ENCODE peak calls at places on chromosomes 16 and 17, in four cellular contexts. O is H1, L is H9, N is mesendoderm. G is an unnamed sample.

GRCh38 chr17:39674702-39675389 is 6.6 kb downstream of the PNMT start:
- DNase-seq in N (no peak), O (no peak), L (peak), G (no peak)

GRCh38 chr17:72361892-72362291 is 241.1 kb downstream of the SOX9 start:
- DNase-seq in L (no peak), O (no peak), N (no peak), G (peak)

GRCh38 chr16:29710227-29711219 is 31.5 kb downstream of the QPRT start:
- DNase-seq in O (no peak), N (peak), L (peak), G (peak)

GRCh38 chr17:33291248-33292183 is 1.6 kb downstream of the ASIC2 start:
- DNase-seq in N (peak), O (peak), L (peak), G (peak)

GRCh38 chr16:87360862-87361610 is 22.5 kb downstream of the FBXO31 start:
- DNase-seq in N (no peak), O (no peak), L (no peak), G (no peak)

GRCh38 chr16:3363793-3364192 is 8.1 kb downstream of the OR2C1 start:
- DNase-seq in N (no peak), L (no peak), O (no peak), G (no peak)

GRCh38 chr17:50855708-50856330 is 10.3 kb downstream of the TOB1 start:
- DNase-seq in O (no peak), N (no peak), L (no peak), G (no peak)

GRCh38 chr17:1022278-1023024 is 25.5 kb downstream of the TIMM22 start:
- DNase-seq in N (no peak), L (no peak), O (no peak), G (no peak)

GRCh38 chr17:30000001-30000754 is 58.7 kb downstream of the EFCAB5 start:
- DNase-seq in N (no peak), L (no peak), O (no peak), G (no peak)

GRCh38 chr16:77306050-77306616 is 106.9 kb downstream of the SYCE1L start:
- DNase-seq in N (no peak), O (no peak), L (no peak), G (no peak)

GRCh38 chr16:77304883-77305282 is 105.7 kb downstream of the SYCE1L start:
- DNase-seq in N (no peak), O (no peak), L (no peak), G (no peak)

GRCh38 chr16:77307764-77308561 is 108.8 kb downstream of the SYCE1L start:
- DNase-seq in L (no peak), N (peak), O (no peak), G (peak)

GRCh38 chr16:77310877-77311276 is 111.7 kb downstream of the SYCE1L start:
- DNase-seq in N (no peak), L (no peak), O (no peak), G (no peak)
- H4K5ac ChIP-seq in N (no peak), L (no peak), O (no peak), G (no peak)

GRCh38 chr17:82330322-82331239 is 3.0 kb downstream of the SECTM1 start:
- DNase-seq in O (no peak), N (no peak), L (no peak), G (peak)

GRCh38 chr17:82328141-82328993 is 5.2 kb downstream of the SECTM1 start:
- DNase-seq in L (no peak), O (no peak), N (no peak), G (no peak)

GRCh38 chr17:82329683-82330321 is 3.8 kb downstream of the SECTM1 start:
- DNase-seq in N (no peak), L (no peak), O (no peak), G (no peak)

GRCh38 chr17:82327757-82328140 is 5.8 kb downstream of the SECTM1 start:
- DNase-seq in O (no peak), L (no peak), N (no peak), G (no peak)

GRCh38 chr17:82328994-82329507 is 4.5 kb downstream of the SECTM1 start:
- DNase-seq in N (no peak), O (no peak), L (no peak), G (no peak)
- H3K27ac ChIP-seq in N (no peak), O (no peak), L (no peak), G (no peak)

DNA sequence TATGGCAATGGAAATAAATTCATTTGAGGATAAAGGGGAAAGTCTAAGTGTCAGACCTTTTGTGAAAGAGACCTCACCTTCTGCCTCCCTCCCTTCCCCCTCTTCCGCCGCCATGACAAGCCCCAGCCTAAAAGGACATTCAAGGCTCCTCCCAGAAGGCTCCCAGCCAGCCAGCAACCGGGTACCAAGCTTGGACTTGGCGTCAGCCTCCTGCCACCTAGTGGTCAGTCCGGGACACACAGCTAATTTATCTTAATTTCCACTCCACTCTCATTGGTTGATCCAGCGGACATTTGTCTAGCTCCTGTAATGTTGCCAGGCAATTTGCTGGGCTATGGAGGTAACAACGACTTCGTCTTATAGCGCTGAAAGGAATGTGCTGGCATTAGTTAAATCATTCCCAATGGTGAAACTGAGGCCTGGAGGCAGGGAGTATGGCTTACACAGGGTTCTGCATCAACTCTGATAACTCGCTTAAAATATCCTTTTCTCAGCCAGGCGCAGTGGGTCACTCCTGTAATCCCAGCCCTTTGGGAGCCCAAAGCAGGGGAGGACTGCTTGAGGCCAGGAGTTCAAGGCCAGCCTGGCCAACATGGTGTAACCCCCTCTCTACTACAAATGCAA is 19.3 kb upstream of the CLEC3A start:
- DNase-seq in N (peak), L (peak), O (peak), G (peak)
- H4K5ac ChIP-seq in N (no peak), L (no peak), O (no peak), G (no peak)

GRCh38 chr17:7803981-7804380 is 30.0 kb upstream of the KDM6B start:
- DNase-seq in N (peak), L (peak), O (no peak), G (no peak)
- H3K27ac ChIP-seq in N (no peak), L (no peak), O (no peak), G (no peak)

DNA sequence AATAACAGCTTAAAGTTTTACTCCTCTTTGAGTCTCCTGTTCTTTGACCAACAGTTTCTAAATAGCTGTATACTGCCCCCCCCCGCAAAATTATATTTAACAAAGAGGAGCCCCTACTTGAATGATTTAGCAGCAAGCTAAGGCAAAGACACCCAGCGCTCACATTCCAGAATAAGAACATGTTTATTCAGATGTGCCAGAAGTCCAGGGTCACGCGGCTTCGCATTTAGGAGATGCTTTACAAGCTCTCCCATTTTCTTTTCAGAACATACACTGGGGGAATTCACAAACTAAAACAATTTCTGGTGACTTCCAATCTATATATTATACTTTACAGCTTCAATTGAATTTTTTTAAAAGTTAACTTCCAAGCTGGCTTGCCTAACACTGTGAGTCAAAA is 5.3 kb downstream of the PLD6 start:
- DNase-seq in L (no peak), N (no peak), O (no peak), G (peak)
- H4K5ac ChIP-seq in L (no peak), N (no peak), O (no peak), G (no peak)

GRCh38 chr17:5437721-5438317 is 1.1 kb downstream of the C1QBP start:
- DNase-seq in L (no peak), N (no peak), O (no peak), G (peak)
- H3K27ac ChIP-seq in L (no peak), N (no peak), O (no peak), G (peak)

GRCh38 chr16:525520-526180 is 1.9 kb upstream of the CAPN15 start:
- DNase-seq in N (peak), O (no peak), L (no peak), G (peak)
- H4K5ac ChIP-seq in N (no peak), O (no peak), L (no peak), G (no peak)

DNA sequence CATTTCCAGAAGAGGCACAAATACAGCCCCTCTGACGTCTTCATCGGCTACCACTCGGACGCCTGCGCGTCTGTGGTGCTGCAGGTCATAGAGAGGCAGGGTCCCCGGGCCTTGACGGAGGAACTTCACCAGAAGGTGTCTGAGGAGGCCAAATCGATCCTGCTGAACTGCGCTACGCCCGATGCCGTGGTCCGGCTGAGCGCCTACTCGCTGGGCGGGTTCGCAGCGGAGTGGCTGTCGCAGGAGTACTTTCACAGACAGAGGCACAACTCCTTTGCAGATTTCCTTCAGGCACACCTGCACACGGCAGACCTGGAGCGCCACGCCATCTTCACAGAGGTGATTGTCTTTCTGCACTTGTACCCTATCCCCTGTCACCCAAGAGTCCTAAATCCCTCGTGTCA is 67.0 kb upstream of the ENDOV start:
- DNase-seq in O (no peak), L (no peak), N (no peak), G (no peak)
- H3K27ac ChIP-seq in O (no peak), L (no peak), N (no peak), G (no peak)

G was measured in IMR-90.